ENCODE peak calls at places on chromosomes 11 and 22, in six cellular contexts. E, H, N, S, J and D are unnamed samples.

GRCh38 chr11:132504501-132505041 is 1027.7 kb downstream of the OPCML start:
- DNase-seq in E (no peak), H (no peak), N (no peak), S (no peak), J (no peak), D (no peak)

GRCh38 chr11:59173080-59173963 is 1.4 kb downstream of the DTX4 start:
- DNase-seq in E (no peak), H (no peak), N (peak; percentile 35), S (peak; percentile 81), J (no peak), D (peak; percentile 82)

GRCh38 chr11:76075699-76076098 is 130.6 kb downstream of the WNT11 start:
- DNase-seq in E (no peak), H (no peak), N (no peak), S (no peak), J (no peak), D (no peak)

GRCh38 chr11:75140269-75141138 is 10.4 kb upstream of the SLCO2B1 start:
- DNase-seq in E (peak; percentile 79), H (peak; percentile 18), N (peak; percentile 75), S (peak; percentile 86), J (no peak), D (no peak)

GRCh38 chr22:46941958-46942815 is 179.7 kb downstream of the TBC1D22A start:
- DNase-seq in E (no peak), H (peak; percentile 60), N (no peak), S (no peak), J (no peak), D (no peak)

GRCh38 chr11:100827934-100828661 is 141.0 kb downstream of the ARHGAP42 start:
- DNase-seq in E (no peak), H (peak; percentile 79), N (no peak), S (peak; percentile 68), J (no peak), D (no peak)

GRCh38 chr22:41256254-41256897 is 15.6 kb upstream of the CHADL start:
- DNase-seq in E (no peak), H (peak; percentile 79), N (no peak), S (no peak), J (no peak), D (no peak)

GRCh38 chr11:135027461-135027860 is 615.4 kb upstream of the B3GAT1 start:
- DNase-seq in E (no peak), H (peak; percentile 27), N (peak; percentile 35), S (peak; percentile 89), J (no peak), D (no peak)

GRCh38 chr11:75582935-75583709 is 21.1 kb downstream of the SERPINH1 start:
- DNase-seq in E (no peak), H (peak; percentile 48), N (peak; percentile 46), S (peak; percentile 89), J (no peak), D (peak; percentile 92)

GRCh38 chr11:27234961-27235360 is 128.1 kb downstream of the CCDC34 start:
- DNase-seq in E (no peak), H (no peak), N (no peak), S (no peak), J (no peak), D (no peak)

GRCh38 chr11:27231519-27231918 is 131.5 kb downstream of the CCDC34 start:
- DNase-seq in E (no peak), H (no peak), N (no peak), S (no peak), J (no peak), D (no peak)

GRCh38 chr11:27233654-27234042 is 129.4 kb downstream of the CCDC34 start:
- DNase-seq in E (no peak), H (no peak), N (no peak), S (no peak), J (no peak), D (no peak)

GRCh38 chr11:27237641-27238040 is 125.4 kb downstream of the CCDC34 start:
- DNase-seq in E (no peak), H (no peak), N (no peak), S (no peak), J (no peak), D (no peak)

GRCh38 chr11:27234043-27234668 is 128.9 kb downstream of the CCDC34 start:
- DNase-seq in E (no peak), H (peak; percentile 98), N (no peak), S (no peak), J (no peak), D (no peak)
- TF ChIP-seq CTCF in E (no peak), H (peak; percentile 2), N (no peak), S (no peak), J (no peak), D (no peak)

GRCh38 chr11:66068154-66068821 is 1.8 kb upstream of the PACS1 start:
- DNase-seq in E (peak; percentile 73), H (peak; percentile 69), N (peak; percentile 73), S (peak; percentile 92), J (no peak), D (peak; percentile 93)

GRCh38 chr11:66068923-66069714 is 953 bp upstream of the PACS1 start:
- DNase-seq in E (no peak), H (peak; percentile 64), N (peak; percentile 58), S (peak; percentile 92), J (peak; percentile 51), D (peak; percentile 86)

GRCh38 chr11:66071326-66071870 is 1.3 kb downstream of the PACS1 start:
- DNase-seq in E (no peak), H (no peak), N (no peak), S (no peak), J (no peak), D (peak; percentile 34)

GRCh38 chr11:66070604-66071325 is 693 bp downstream of the PACS1 start:
- DNase-seq in E (peak; percentile 62), H (peak; percentile 24), N (peak; percentile 63), S (peak; percentile 56), J (no peak), D (peak; percentile 85)

DNA sequence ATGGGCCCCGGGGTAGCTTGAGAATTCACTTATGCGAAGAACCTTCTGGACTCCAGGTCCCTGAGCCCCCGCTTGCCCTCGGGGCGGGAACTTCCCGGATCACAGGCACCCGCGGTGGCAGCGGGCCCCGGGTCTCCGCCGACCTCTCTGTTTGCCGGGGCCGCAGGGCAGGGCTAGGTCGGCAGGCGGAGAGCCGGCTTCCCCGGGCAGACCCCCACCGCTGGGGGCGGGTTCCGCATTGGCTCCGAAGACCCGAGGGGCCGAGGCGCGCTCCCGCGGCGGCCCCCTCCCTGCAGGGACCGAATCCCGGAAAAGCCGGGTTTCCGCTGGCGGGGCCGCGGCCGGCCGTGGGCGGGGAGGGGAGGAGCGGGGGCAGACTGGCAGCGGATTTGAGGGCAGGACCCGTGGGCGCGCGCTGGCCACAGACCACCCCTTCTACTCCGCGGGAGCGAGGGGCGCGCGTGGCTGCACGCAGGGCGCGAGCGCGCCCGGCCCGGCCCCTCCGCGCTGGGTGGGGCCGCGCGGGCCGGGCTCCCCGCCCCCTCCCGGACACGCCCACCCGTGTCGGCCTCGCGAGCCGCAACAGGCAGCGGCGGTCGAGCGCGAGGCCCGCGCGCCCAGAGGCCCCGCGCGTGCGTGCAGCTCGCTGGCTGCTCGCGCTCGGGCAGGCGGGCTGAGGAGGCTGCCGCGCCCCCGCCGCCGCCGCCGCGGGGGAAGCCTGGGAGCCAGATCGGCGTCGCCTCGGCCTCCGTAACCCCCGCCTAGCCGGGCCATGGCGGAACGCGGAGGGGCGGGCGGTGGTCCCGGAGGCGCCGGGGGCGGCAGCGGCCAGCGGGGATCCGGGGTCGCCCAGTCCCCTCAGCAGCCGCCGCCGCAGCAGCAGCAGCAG is at the start of gene PACS1:
- DNase-seq in E (no peak), H (peak; percentile 70), N (peak; percentile 76), S (peak; percentile 54), J (no peak), D (peak; percentile 94)
- TF ChIP-seq CTCF in E (no peak), H (no peak), N (no peak), S (no peak), J (no peak), D (peak; percentile 6)

GRCh38 chr11:95092549-95093324 is 3.1 kb downstream of the ENDOD1 start:
- DNase-seq in E (no peak), H (peak; percentile 76), N (no peak), S (peak; percentile 57), J (no peak), D (no peak)

GRCh38 chr11:95091663-95092062 is 2.0 kb downstream of the ENDOD1 start:
- DNase-seq in E (no peak), H (no peak), N (no peak), S (no peak), J (no peak), D (no peak)

GRCh38 chr11:95088946-95089619 is 563 bp upstream of the ENDOD1 start:
- DNase-seq in E (peak; percentile 46), H (no peak), N (peak; percentile 73), S (peak; percentile 21), J (no peak), D (no peak)

GRCh38 chr11:95087171-95087570 is 2.5 kb upstream of the ENDOD1 start:
- DNase-seq in E (no peak), H (no peak), N (no peak), S (no peak), J (no peak), D (no peak)

GRCh38 chr11:95089620-95090542 is at the start of gene ENDOD1:
- DNase-seq in E (peak; percentile 36), H (peak; percentile 73), N (peak; percentile 85), S (peak; percentile 90), J (no peak), D (peak; percentile 91)
- TF ChIP-seq CTCF in E (no peak), H (no peak), N (no peak), S (no peak), J (no peak), D (peak; percentile 25)

GRCh38 chr22:22103078-22103593 is 120.5 kb upstream of the TOP3B start:
- DNase-seq in E (no peak), H (peak; percentile 15), N (no peak), S (peak; percentile 72), J (no peak), D (peak; percentile 76)
- TF ChIP-seq CTCF in E (no peak), H (peak; percentile 53), N (no peak), S (peak; percentile 53), J (no peak), D (peak; percentile 27)

GRCh38 chr22:37189011-37189466 is 992 bp upstream of the C1QTNF6 start:
- DNase-seq in E (no peak), H (peak; percentile 11), N (no peak), S (peak; percentile 35), J (no peak), D (no peak)
- TF ChIP-seq CTCF in E (no peak), H (no peak), N (no peak), S (no peak), J (no peak), D (no peak)